ENCODE peak calls at places on chromosomes 4 and X, in ten cellular contexts. One of them, this sample, is unnamed.

GRCh38 chrX:150680974-150681373 is 12.2 kb upstream of the MTMR1 start:
- DNase-seq in cardiac muscle cell: peak
- DNase-seq in IMR-90: peak
- DNase-seq in BJ: no peak
- DNase-seq in OCI-LY7: peak
- DNase-seq in thyroid gland: peak
- DNase-seq in fibroblast of mammary gland: peak
- DNase-seq in HL-60: no peak
- DNase-seq in lung: no peak
- DNase-seq in hepatocyte: peak
- DNase-seq in this sample: peak

GRCh38 chr4:151801547-151802516 is 41.0 kb upstream of the GATB start:
- DNase-seq in fibroblast of mammary gland: peak
- DNase-seq in HL-60: peak
- DNase-seq in hepatocyte: peak
- DNase-seq in cardiac muscle cell: no peak
- DNase-seq in OCI-LY7: peak
- DNase-seq in lung: peak
- DNase-seq in BJ: no peak
- DNase-seq in IMR-90: peak
- DNase-seq in thyroid gland: peak
- DNase-seq in this sample: peak

GRCh38 chr4:80229590-80229989 is 32.3 kb downstream of the PRDM8 start:
- DNase-seq in HL-60: no peak
- DNase-seq in cardiac muscle cell: no peak
- DNase-seq in lung: no peak
- DNase-seq in thyroid gland: no peak
- DNase-seq in IMR-90: no peak
- DNase-seq in hepatocyte: no peak
- DNase-seq in BJ: no peak
- DNase-seq in OCI-LY7: no peak
- DNase-seq in fibroblast of mammary gland: no peak
- DNase-seq in this sample: no peak

GRCh38 chr4:38132843-38133662 is 172.9 kb downstream of the PTTG2 start:
- DNase-seq in hepatocyte: peak
- DNase-seq in OCI-LY7: no peak
- DNase-seq in cardiac muscle cell: no peak
- DNase-seq in thyroid gland: no peak
- DNase-seq in IMR-90: no peak
- DNase-seq in fibroblast of mammary gland: no peak
- DNase-seq in BJ: no peak
- DNase-seq in HL-60: no peak
- DNase-seq in lung: no peak
- DNase-seq in this sample: no peak

GRCh38 chrX:74421181-74422028 is at the start of gene SLC16A2:
- DNase-seq in thyroid gland: peak
- DNase-seq in hepatocyte: peak
- DNase-seq in lung: peak
- DNase-seq in fibroblast of mammary gland: peak
- DNase-seq in IMR-90: peak
- DNase-seq in BJ: peak
- DNase-seq in cardiac muscle cell: peak
- DNase-seq in OCI-LY7: no peak
- DNase-seq in HL-60: peak
- DNase-seq in this sample: peak

GRCh38 chrX:154317391-154318000 is 21.9 kb downstream of the TKTL1 start:
- DNase-seq in HL-60: no peak
- DNase-seq in cardiac muscle cell: peak
- DNase-seq in IMR-90: peak
- DNase-seq in fibroblast of mammary gland: peak
- DNase-seq in hepatocyte: peak
- DNase-seq in lung: no peak
- DNase-seq in BJ: no peak
- DNase-seq in thyroid gland: peak
- DNase-seq in OCI-LY7: peak
- DNase-seq in this sample: no peak

GRCh38 chrX:136694491-136695087 is 46.6 kb downstream of the CD40LG start:
- DNase-seq in cardiac muscle cell: peak
- DNase-seq in lung: no peak
- DNase-seq in OCI-LY7: peak
- DNase-seq in BJ: no peak
- DNase-seq in HL-60: peak
- DNase-seq in hepatocyte: peak
- DNase-seq in fibroblast of mammary gland: peak
- DNase-seq in IMR-90: peak
- DNase-seq in thyroid gland: no peak
- DNase-seq in this sample: no peak

GRCh38 chrX:7689791-7690412 is 153.1 kb upstream of the VCX start:
- DNase-seq in lung: no peak
- DNase-seq in IMR-90: no peak
- DNase-seq in hepatocyte: no peak
- DNase-seq in cardiac muscle cell: no peak
- DNase-seq in fibroblast of mammary gland: no peak
- DNase-seq in thyroid gland: no peak
- DNase-seq in HL-60: no peak
- DNase-seq in BJ: no peak
- DNase-seq in OCI-LY7: no peak
- DNase-seq in this sample: no peak

GRCh38 chrX:68443155-68443868 is 10.0 kb upstream of the OPHN1 start:
- DNase-seq in cardiac muscle cell: no peak
- DNase-seq in hepatocyte: no peak
- DNase-seq in HL-60: peak
- DNase-seq in BJ: no peak
- DNase-seq in OCI-LY7: no peak
- DNase-seq in lung: peak
- DNase-seq in thyroid gland: peak
- DNase-seq in IMR-90: peak
- DNase-seq in fibroblast of mammary gland: no peak
- DNase-seq in this sample: no peak

GRCh38 chrX:44675364-44676024 is 132.8 kb upstream of the FUNDC1 start:
- DNase-seq in BJ: peak
- DNase-seq in HL-60: no peak
- DNase-seq in lung: peak
- DNase-seq in cardiac muscle cell: no peak
- DNase-seq in OCI-LY7: no peak
- DNase-seq in IMR-90: peak
- DNase-seq in thyroid gland: peak
- DNase-seq in hepatocyte: peak
- DNase-seq in fibroblast of mammary gland: peak
- DNase-seq in this sample: peak

GRCh38 chr4:83455300-83456183 is at the start of the genes HELQ and MRPS18C:
- DNase-seq in lung: peak
- DNase-seq in BJ: peak
- DNase-seq in hepatocyte: peak
- DNase-seq in cardiac muscle cell: peak
- DNase-seq in HL-60: peak
- DNase-seq in thyroid gland: peak
- DNase-seq in IMR-90: peak
- DNase-seq in OCI-LY7: peak
- DNase-seq in fibroblast of mammary gland: peak
- DNase-seq in this sample: peak

GRCh38 chrX:113828470-113828869 is 755.4 kb upstream of the HTR2C start:
- DNase-seq in fibroblast of mammary gland: no peak
- DNase-seq in cardiac muscle cell: no peak
- DNase-seq in HL-60: no peak
- DNase-seq in thyroid gland: no peak
- DNase-seq in IMR-90: no peak
- DNase-seq in BJ: no peak
- DNase-seq in hepatocyte: no peak
- DNase-seq in OCI-LY7: no peak
- DNase-seq in lung: no peak
- DNase-seq in this sample: no peak

GRCh38 chr4:161134795-161135194 is 1029.0 kb downstream of the FSTL5 start:
- DNase-seq in HL-60: no peak
- DNase-seq in cardiac muscle cell: no peak
- DNase-seq in IMR-90: no peak
- DNase-seq in OCI-LY7: no peak
- DNase-seq in fibroblast of mammary gland: no peak
- DNase-seq in BJ: no peak
- DNase-seq in hepatocyte: no peak
- DNase-seq in lung: no peak
- DNase-seq in thyroid gland: no peak
- DNase-seq in this sample: no peak

GRCh38 chrX:124719060-124719459 is 372.7 kb downstream of the SH2D1A start:
- DNase-seq in OCI-LY7: no peak
- DNase-seq in IMR-90: no peak
- DNase-seq in hepatocyte: no peak
- DNase-seq in HL-60: no peak
- DNase-seq in cardiac muscle cell: no peak
- DNase-seq in thyroid gland: no peak
- DNase-seq in BJ: no peak
- DNase-seq in lung: no peak
- DNase-seq in fibroblast of mammary gland: no peak
- DNase-seq in this sample: no peak

GRCh38 chrX:25442501-25442900 is 426.7 kb upstream of the ARX start:
- DNase-seq in HL-60: no peak
- DNase-seq in OCI-LY7: no peak
- DNase-seq in cardiac muscle cell: peak
- DNase-seq in fibroblast of mammary gland: no peak
- DNase-seq in hepatocyte: peak
- DNase-seq in lung: no peak
- DNase-seq in thyroid gland: no peak
- DNase-seq in BJ: no peak
- DNase-seq in IMR-90: no peak
- DNase-seq in this sample: peak
- TF ChIP-seq CTCF in HL-60: no peak
- TF ChIP-seq CTCF in OCI-LY7: no peak
- TF ChIP-seq CTCF in cardiac muscle cell: no peak
- TF ChIP-seq CTCF in fibroblast of mammary gland: no peak
- TF ChIP-seq CTCF in hepatocyte: peak
- TF ChIP-seq CTCF in lung: no peak
- TF ChIP-seq CTCF in thyroid gland: no peak
- TF ChIP-seq CTCF in BJ: no peak
- TF ChIP-seq CTCF in IMR-90: no peak
- TF ChIP-seq CTCF in this sample: no peak

GRCh38 chr4:71074452-71075299 is 81.2 kb downstream of the DCK start:
- DNase-seq in OCI-LY7: no peak
- DNase-seq in BJ: no peak
- DNase-seq in IMR-90: no peak
- DNase-seq in hepatocyte: no peak
- DNase-seq in fibroblast of mammary gland: no peak
- DNase-seq in thyroid gland: peak
- DNase-seq in lung: no peak
- DNase-seq in cardiac muscle cell: peak
- DNase-seq in HL-60: no peak
- DNase-seq in this sample: no peak
- H3K4me3 ChIP-seq in OCI-LY7: no peak
- H3K4me3 ChIP-seq in BJ: peak
- H3K4me3 ChIP-seq in IMR-90: no peak
- H3K4me3 ChIP-seq in hepatocyte: no peak
- H3K4me3 ChIP-seq in fibroblast of mammary gland: no peak
- H3K4me3 ChIP-seq in thyroid gland: no peak
- H3K4me3 ChIP-seq in lung: no peak
- H3K4me3 ChIP-seq in cardiac muscle cell: no peak
- H3K4me3 ChIP-seq in HL-60: no peak
- H3K4me3 ChIP-seq in this sample: no peak

GRCh38 chr4:153634737-153635353 is 49.2 kb upstream of the TLR2 start:
- DNase-seq in cardiac muscle cell: peak
- DNase-seq in BJ: no peak
- DNase-seq in IMR-90: peak
- DNase-seq in thyroid gland: no peak
- DNase-seq in hepatocyte: peak
- DNase-seq in HL-60: peak
- DNase-seq in lung: no peak
- DNase-seq in OCI-LY7: peak
- DNase-seq in fibroblast of mammary gland: peak
- DNase-seq in this sample: no peak
- TF ChIP-seq CTCF in cardiac muscle cell: peak
- TF ChIP-seq CTCF in BJ: peak
- TF ChIP-seq CTCF in IMR-90: peak
- TF ChIP-seq CTCF in thyroid gland: peak
- TF ChIP-seq CTCF in hepatocyte: peak
- TF ChIP-seq CTCF in HL-60: peak
- TF ChIP-seq CTCF in lung: peak
- TF ChIP-seq CTCF in OCI-LY7: peak
- TF ChIP-seq CTCF in fibroblast of mammary gland: peak
- TF ChIP-seq CTCF in this sample: no peak

GRCh38 chr4:36241771-36242170 is 2.5 kb downstream of the ARAP2 start:
- DNase-seq in fibroblast of mammary gland: no peak
- DNase-seq in lung: no peak
- DNase-seq in IMR-90: no peak
- DNase-seq in hepatocyte: no peak
- DNase-seq in BJ: no peak
- DNase-seq in OCI-LY7: peak
- DNase-seq in thyroid gland: no peak
- DNase-seq in cardiac muscle cell: no peak
- DNase-seq in HL-60: no peak
- DNase-seq in this sample: no peak

GRCh38 chr4:36243355-36244256 is 708 bp downstream of the ARAP2 start:
- DNase-seq in hepatocyte: peak
- DNase-seq in BJ: no peak
- DNase-seq in lung: peak
- DNase-seq in cardiac muscle cell: no peak
- DNase-seq in HL-60: peak
- DNase-seq in OCI-LY7: no peak
- DNase-seq in fibroblast of mammary gland: peak
- DNase-seq in IMR-90: peak
- DNase-seq in thyroid gland: peak
- DNase-seq in this sample: peak

GRCh38 chr4:36237366-36238353 is 6.7 kb downstream of the ARAP2 start:
- DNase-seq in OCI-LY7: no peak
- DNase-seq in thyroid gland: no peak
- DNase-seq in HL-60: no peak
- DNase-seq in fibroblast of mammary gland: no peak
- DNase-seq in hepatocyte: no peak
- DNase-seq in BJ: no peak
- DNase-seq in lung: no peak
- DNase-seq in IMR-90: no peak
- DNase-seq in cardiac muscle cell: no peak
- DNase-seq in this sample: no peak

GRCh38 chr4:36244257-36245084 is at the start of gene ARAP2:
- DNase-seq in OCI-LY7: peak
- DNase-seq in IMR-90: peak
- DNase-seq in fibroblast of mammary gland: peak
- DNase-seq in hepatocyte: peak
- DNase-seq in cardiac muscle cell: peak
- DNase-seq in HL-60: peak
- DNase-seq in thyroid gland: peak
- DNase-seq in BJ: no peak
- DNase-seq in lung: peak
- DNase-seq in this sample: peak

DNA sequence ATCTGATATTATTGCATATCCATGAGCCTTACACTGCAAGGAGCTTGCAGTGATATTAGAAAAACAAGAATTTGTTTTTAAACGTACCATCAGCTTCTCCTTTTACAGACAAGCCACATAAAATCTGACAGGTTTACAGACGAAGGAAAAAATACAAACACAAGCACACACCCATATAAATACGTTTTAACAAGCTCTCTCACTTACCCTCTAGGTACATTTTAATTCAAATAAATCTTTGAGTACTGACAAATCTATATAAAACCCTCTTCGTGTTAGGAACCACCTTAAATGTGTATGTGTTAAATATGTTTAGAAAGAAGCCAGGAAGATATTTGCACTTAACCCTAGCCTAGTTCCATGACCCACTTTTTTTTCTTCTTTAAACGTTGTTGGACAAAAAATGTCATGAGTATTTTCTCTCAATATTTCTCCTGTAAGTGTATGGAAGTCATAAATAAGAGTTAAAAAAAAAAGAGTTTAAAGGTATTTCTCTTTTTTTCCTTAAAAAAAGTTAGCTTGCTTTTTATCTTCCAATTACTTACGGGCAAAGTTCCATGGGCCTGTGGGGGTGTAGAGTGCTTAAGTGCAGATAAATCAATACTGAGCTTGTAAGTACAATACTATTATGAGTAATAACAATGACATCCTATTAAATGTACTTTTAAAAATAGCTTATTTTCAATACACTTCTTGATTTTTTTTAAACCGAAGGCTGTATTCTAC is 1.5 kb downstream of the ARAP2 start:
- DNase-seq in lung: no peak
- DNase-seq in hepatocyte: no peak
- DNase-seq in BJ: no peak
- DNase-seq in OCI-LY7: no peak
- DNase-seq in thyroid gland: no peak
- DNase-seq in IMR-90: no peak
- DNase-seq in HL-60: no peak
- DNase-seq in cardiac muscle cell: no peak
- DNase-seq in fibroblast of mammary gland: no peak
- DNase-seq in this sample: peak
- H3K4me3 ChIP-seq in lung: no peak
- H3K4me3 ChIP-seq in hepatocyte: peak
- H3K4me3 ChIP-seq in BJ: no peak
- H3K4me3 ChIP-seq in OCI-LY7: peak
- H3K4me3 ChIP-seq in thyroid gland: peak
- H3K4me3 ChIP-seq in IMR-90: no peak
- H3K4me3 ChIP-seq in HL-60: no peak
- H3K4me3 ChIP-seq in cardiac muscle cell: no peak
- H3K4me3 ChIP-seq in fibroblast of mammary gland: no peak
- H3K4me3 ChIP-seq in this sample: peak